ENCODE peak calls at places on chromosomes 4 and X, in six cellular contexts. P, E, C, Y, D and B are unnamed samples.

GRCh38 chrX:37763400-37763799 is 16.5 kb upstream of the CYBB start:
- DNase-seq in P (no peak), E (no peak), C (no peak), Y (no peak), D (no peak), B (no peak)

GRCh38 chr4:108361886-108362285 is 193.2 kb upstream of the LEF1 start:
- DNase-seq in P (no peak), E (no peak), C (no peak), Y (no peak), D (no peak), B (no peak)

GRCh38 chr4:75698162-75698962 is 25.2 kb upstream of the G3BP2 start:
- DNase-seq in P (no peak), E (no peak), C (peak), Y (no peak), D (no peak), B (no peak)

GRCh38 chrX:146186540-146186939 is 368.9 kb downstream of the SLITRK2 start:
- DNase-seq in P (no peak), E (no peak), C (no peak), Y (no peak), D (no peak), B (no peak)

GRCh38 chr4:99998062-99998880 is 48.2 kb upstream of the H2AZ1 start:
- DNase-seq in P (peak), E (peak), C (peak), Y (no peak), D (no peak), B (no peak)

GRCh38 chrX:83630662-83631061 is 122.6 kb downstream of the POU3F4 start:
- DNase-seq in P (no peak), E (no peak), C (no peak), Y (no peak), D (no peak), B (no peak)

GRCh38 chr4:82833696-82834313 is 35.2 kb upstream of the SCD5 start:
- DNase-seq in P (peak), E (peak), C (no peak), Y (peak), D (no peak), B (peak)

GRCh38 chr4:123547167-123547817 is 150.7 kb downstream of the SPRY1 start:
- DNase-seq in P (no peak), E (no peak), C (no peak), Y (no peak), D (no peak), B (no peak)

GRCh38 chrX:150558424-150558823 is 10.0 kb upstream of the MTM1 start:
- DNase-seq in P (no peak), E (no peak), C (no peak), Y (no peak), D (no peak), B (no peak)

GRCh38 chr4:9996319-9997110 is 24.8 kb downstream of the SLC2A9 start:
- DNase-seq in P (no peak), E (peak), C (no peak), Y (no peak), D (no peak), B (no peak)

GRCh38 chr4:152778656-152779512 is 646 bp downstream of the TIGD4 start:
- DNase-seq in P (peak), E (peak), C (peak), Y (no peak), D (no peak), B (no peak)

GRCh38 chrX:77969538-77969937 is at the start of gene PGAM4:
- DNase-seq in P (no peak), E (no peak), C (no peak), Y (no peak), D (no peak), B (no peak)

GRCh38 chr4:132071815-132072214 is 1077.3 kb upstream of the PCDH10 start:
- DNase-seq in P (peak), E (peak), C (no peak), Y (no peak), D (no peak), B (no peak)

GRCh38 chr4:157217708-157218107 is 2.8 kb upstream of the GRIA2 start:
- DNase-seq in P (peak), E (peak), C (peak), Y (no peak), D (no peak), B (no peak)

GRCh38 chr4:108611360-108611759 is 9.0 kb upstream of the RPL34 start:
- DNase-seq in P (peak), E (peak), C (no peak), Y (no peak), D (no peak), B (no peak)

GRCh38 chr4:172962564-172963353 is 205.9 kb upstream of the GALNT7 start:
- DNase-seq in P (peak), E (peak), C (no peak), Y (no peak), D (no peak), B (peak)

GRCh38 chr4:113644398-113644797 is 117.1 kb downstream of the CAMK2D start:
- DNase-seq in P (no peak), E (no peak), C (no peak), Y (no peak), D (no peak), B (no peak)

GRCh38 chr4:188061083-188061482 is 48.3 kb downstream of the TRIML2 start:
- DNase-seq in P (no peak), E (no peak), C (no peak), Y (no peak), D (no peak), B (no peak)

GRCh38 chr4:73068496-73069337 is 799 bp downstream of the COX18 start:
- DNase-seq in P (peak), E (peak), C (peak), Y (no peak), D (no peak), B (no peak)

GRCh38 chr4:87944967-87945366 is 30.5 kb upstream of the SPP1 start:
- DNase-seq in P (no peak), E (no peak), C (no peak), Y (no peak), D (no peak), B (no peak)

GRCh38 chrX:117053260-117053659 is 590.5 kb upstream of the CT83 start:
- DNase-seq in P (no peak), E (no peak), C (no peak), Y (no peak), D (no peak), B (no peak)

GRCh38 chrX:103220511-103221406 is 5.9 kb downstream of the BEX4 start:
- DNase-seq in P (no peak), E (no peak), C (no peak), Y (no peak), D (no peak), B (no peak)

GRCh38 chrX:29066516-29066915 is 479.3 kb downstream of the IL1RAPL1 start:
- DNase-seq in P (no peak), E (no peak), C (no peak), Y (no peak), D (no peak), B (no peak)

GRCh38 chr4:153206534-153206933 is 2.3 kb downstream of the TRIM2 start:
- DNase-seq in P (no peak), E (no peak), C (no peak), Y (no peak), D (no peak), B (no peak)

GRCh38 chr4:181957088-181957487 is 286.1 kb upstream of the TENM3 start:
- DNase-seq in P (peak), E (peak), C (no peak), Y (no peak), D (no peak), B (peak)

GRCh38 chr4:150089732-150090131 is 11.5 kb downstream of the DCLK2 start:
- DNase-seq in P (no peak), E (no peak), C (no peak), Y (no peak), D (no peak), B (no peak)

GRCh38 chrX:106716004-106716403 is 10.5 kb upstream of the RNF128 start:
- DNase-seq in P (no peak), E (no peak), C (no peak), Y (no peak), D (no peak), B (no peak)

GRCh38 chrX:1242901-1243402 is 25.7 kb upstream of the CSF2RA start:
- DNase-seq in P (no peak), E (no peak), C (no peak), Y (no peak), D (no peak), B (peak)

GRCh38 chr4:151801547-151802516 is 41.0 kb upstream of the GATB start:
- DNase-seq in P (peak), E (peak), C (peak), Y (no peak), D (no peak), B (peak)

GRCh38 chr4:62133498-62133897 is 933.4 kb downstream of the ADGRL3 start:
- DNase-seq in P (peak), E (peak), C (no peak), Y (peak), D (no peak), B (no peak)

GRCh38 chr4:17188035-17188967 is 289.9 kb upstream of the LDB2 start:
- DNase-seq in P (no peak), E (no peak), C (no peak), Y (no peak), D (no peak), B (no peak)

GRCh38 chrX:122517781-122518180 is 666.3 kb upstream of the GRIA3 start:
- DNase-seq in P (no peak), E (no peak), C (no peak), Y (no peak), D (no peak), B (no peak)

GRCh38 chr4:158778712-158779111 is 9.9 kb downstream of the FNIP2 start:
- DNase-seq in P (no peak), E (no peak), C (no peak), Y (no peak), D (no peak), B (no peak)

GRCh38 chr4:13344216-13344615 is 139.9 kb downstream of the RAB28 start:
- DNase-seq in P (no peak), E (no peak), C (peak), Y (no peak), D (no peak), B (no peak)

GRCh38 chr4:6984611-6985115 is 58.5 kb upstream of the TADA2B start:
- DNase-seq in P (no peak), E (no peak), C (no peak), Y (no peak), D (no peak), B (no peak)
- H3K4me3 ChIP-seq in P (no peak), E (no peak), C (no peak), Y (no peak), D (peak), B (no peak)

GRCh38 chr4:91622925-91623600 is 680.7 kb upstream of the GRID2 start:
- DNase-seq in P (no peak), E (no peak), C (no peak), Y (no peak), D (no peak), B (no peak)
- H3K4me3 ChIP-seq in P (no peak), E (no peak), C (no peak), Y (no peak), D (no peak), B (no peak)

DNA sequence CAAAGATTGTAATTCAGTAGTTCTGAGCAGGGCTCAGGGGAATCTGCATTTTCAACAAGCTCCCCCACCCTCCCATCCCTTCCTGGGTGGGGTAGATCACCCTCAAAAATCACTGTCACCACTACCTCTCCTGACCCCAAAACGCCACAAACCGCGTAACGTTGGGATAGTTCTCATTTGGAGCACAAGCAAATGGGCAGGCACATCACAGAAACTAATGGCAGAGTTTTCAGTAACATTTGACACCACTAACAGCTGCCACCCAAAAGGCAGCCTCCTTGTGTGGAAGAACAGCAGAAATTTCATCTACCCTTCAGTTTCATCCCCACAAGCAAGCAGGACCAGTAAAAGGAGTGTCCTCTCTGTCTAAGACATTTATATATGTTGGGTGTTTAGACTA is 132.7 kb downstream of the PALLD start:
- DNase-seq in P (no peak), E (no peak), C (no peak), Y (no peak), D (no peak), B (no peak)
- H3K4me3 ChIP-seq in P (no peak), E (no peak), C (no peak), Y (no peak), D (no peak), B (no peak)

DNA sequence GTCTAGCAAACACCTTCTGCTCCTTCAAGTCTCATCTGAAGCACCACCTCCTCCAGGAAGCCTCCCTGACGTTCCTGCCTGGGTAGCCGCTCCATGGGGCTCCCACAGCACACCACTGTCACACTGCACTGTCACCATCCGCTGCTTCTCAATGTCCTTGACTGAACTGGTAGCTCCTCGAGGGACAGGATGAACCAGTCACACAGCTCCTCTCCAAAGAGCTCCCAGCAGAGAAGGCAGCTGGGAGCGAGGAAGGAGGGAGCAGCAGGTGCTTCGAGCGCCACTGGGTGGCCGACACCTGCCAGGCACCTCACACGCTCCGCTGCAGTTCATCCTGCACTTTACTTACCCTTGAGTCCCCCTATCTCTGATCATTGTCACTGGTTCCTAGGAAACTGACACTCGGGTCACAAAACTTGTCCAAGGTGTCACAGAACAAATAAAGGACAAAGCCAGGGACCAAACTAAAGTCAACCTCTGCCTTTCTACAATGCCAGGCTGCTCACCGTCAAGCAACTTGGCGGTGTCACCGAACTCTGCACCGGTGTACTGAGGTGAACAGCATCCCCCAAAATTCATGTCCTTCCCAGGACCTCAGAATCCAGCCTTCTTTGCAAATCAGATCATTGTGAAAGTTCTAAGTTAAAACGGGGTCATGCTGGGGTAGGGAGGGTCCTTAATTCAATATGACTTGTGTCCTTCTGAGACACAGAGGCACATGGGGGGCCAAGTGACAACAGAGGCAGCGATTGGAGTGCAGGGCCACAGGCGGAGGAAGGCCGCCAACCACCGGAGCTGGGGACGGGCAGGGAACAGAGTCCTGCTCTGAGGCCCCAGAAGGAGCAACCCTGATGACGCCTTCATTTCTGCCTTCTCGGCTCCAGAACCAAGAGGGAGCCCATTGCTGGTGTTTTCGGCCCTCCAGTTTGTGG is 5.5 kb upstream of the S100P start:
- DNase-seq in P (no peak), E (no peak), C (no peak), Y (no peak), D (no peak), B (no peak)
- H3K4me3 ChIP-seq in P (no peak), E (no peak), C (no peak), Y (no peak), D (no peak), B (no peak)

GRCh38 chrX:71195959-71196727 is 26.9 kb upstream of the GJB1 start:
- DNase-seq in P (no peak), E (no peak), C (no peak), Y (no peak), D (no peak), B (no peak)
- H3K4me3 ChIP-seq in P (no peak), E (no peak), C (peak), Y (no peak), D (no peak), B (no peak)

GRCh38 chrX:10722804-10723364 is 102.5 kb upstream of the MID1 start:
- DNase-seq in P (peak), E (peak), C (peak), Y (peak), D (no peak), B (peak)
- H3K4me3 ChIP-seq in P (no peak), E (no peak), C (no peak), Y (no peak), D (no peak), B (no peak)

GRCh38 chr4:105145913-105146285 is 777 bp upstream of the TET2 start:
- DNase-seq in P (no peak), E (no peak), C (peak), Y (no peak), D (peak), B (peak)

GRCh38 chr4:105146286-105147219 is at the start of gene TET2:
- DNase-seq in P (peak), E (peak), C (peak), Y (peak), D (peak), B (peak)

GRCh38 chr4:105147226-105148151 is 813 bp downstream of the TET2 start:
- DNase-seq in P (peak), E (peak), C (peak), Y (peak), D (no peak), B (peak)

GRCh38 chr4:105150511-105150910 is 3.8 kb downstream of the TET2 start:
- DNase-seq in P (peak), E (peak), C (no peak), Y (no peak), D (no peak), B (no peak)

DNA sequence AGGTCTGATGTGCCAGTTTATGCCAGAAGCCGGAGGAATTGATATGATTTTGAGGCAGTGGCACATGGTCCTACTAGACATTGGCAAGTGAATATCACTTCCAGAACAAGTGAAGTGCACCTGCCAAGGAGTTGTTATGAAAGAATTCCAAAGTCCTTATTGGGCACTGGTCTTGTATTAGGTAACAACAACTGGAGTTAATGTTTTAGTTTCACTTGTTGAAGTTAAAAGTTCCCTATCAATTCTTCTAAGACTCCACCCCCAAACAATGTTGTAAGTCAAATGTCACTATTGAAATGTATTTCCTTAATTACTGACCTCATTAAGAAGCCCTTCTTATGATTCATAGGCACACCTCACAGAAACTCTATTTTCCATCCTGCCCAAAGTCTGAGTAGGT is 3.1 kb downstream of the TET2 start:
- DNase-seq in P (no peak), E (no peak), C (no peak), Y (no peak), D (no peak), B (no peak)
- H3K4me3 ChIP-seq in P (no peak), E (no peak), C (no peak), Y (no peak), D (peak), B (no peak)

GRCh38 chr4:2684486-2684885 is 71.7 kb downstream of the TNIP2 start:
- DNase-seq in P (no peak), E (no peak), C (no peak), Y (no peak), D (no peak), B (no peak)
- H3K4me3 ChIP-seq in P (no peak), E (no peak), C (no peak), Y (no peak), D (no peak), B (no peak)

DNA sequence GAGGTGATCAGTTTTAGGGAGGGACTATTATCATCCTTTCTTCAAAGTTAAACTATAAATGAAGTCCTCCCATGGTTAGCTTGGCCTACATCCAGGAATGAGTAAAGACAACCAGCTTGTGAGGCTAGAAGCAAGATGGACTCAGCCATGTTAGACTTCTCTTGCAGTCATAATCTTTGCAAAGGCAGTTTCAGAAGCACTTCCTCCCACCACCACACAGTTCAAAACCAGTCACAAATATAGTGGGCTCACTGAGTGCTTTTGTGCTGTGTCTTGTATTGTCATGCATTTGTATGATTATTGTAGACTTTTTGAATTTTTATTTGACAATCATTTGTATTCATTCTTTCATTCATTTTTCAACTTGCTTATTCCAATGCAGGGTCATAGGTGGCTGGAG is 204.5 kb downstream of the ZNF674 start:
- DNase-seq in P (no peak), E (no peak), C (no peak), Y (no peak), D (no peak), B (no peak)
- H3K4me3 ChIP-seq in P (no peak), E (no peak), C (no peak), Y (no peak), D (no peak), B (no peak)

GRCh38 chr4:143336828-143337599 is at the start of gene GAB1:
- DNase-seq in P (peak), E (peak), C (no peak), Y (peak), D (peak), B (peak)
- H3K4me3 ChIP-seq in P (peak), E (peak), C (no peak), Y (peak), D (peak), B (peak)